ENCODE peak calls at places on chromosome 12, in four cellular contexts. One of them, this sample, is unnamed.

GRCh38 chr12:107349008-107349747 is 255.8 kb upstream of the CRY1 start:
- DNase-seq in dorsolateral prefrontal cortex: peak
- DNase-seq in Panc1: peak
- DNase-seq in Calu3: peak
- DNase-seq in this sample: no peak

GRCh38 chr12:87086118-87086891 is 830.1 kb upstream of the MGAT4C start:
- DNase-seq in Calu3: peak
- DNase-seq in dorsolateral prefrontal cortex: no peak
- DNase-seq in Panc1: peak
- DNase-seq in this sample: no peak

GRCh38 chr12:42129595-42130204 is 15.0 kb downstream of the GXYLT1 start:
- DNase-seq in Panc1: no peak
- DNase-seq in dorsolateral prefrontal cortex: peak
- DNase-seq in Calu3: peak
- DNase-seq in this sample: no peak

GRCh38 chr12:25840678-25841077 is 117.8 kb upstream of the RASSF8 start:
- DNase-seq in dorsolateral prefrontal cortex: no peak
- DNase-seq in Calu3: no peak
- DNase-seq in Panc1: no peak
- DNase-seq in this sample: no peak

GRCh38 chr12:31440134-31440533 is 114.2 kb upstream of the SINHCAF start:
- DNase-seq in dorsolateral prefrontal cortex: no peak
- DNase-seq in Panc1: no peak
- DNase-seq in Calu3: no peak
- DNase-seq in this sample: no peak

GRCh38 chr12:44078273-44078672 is 242.4 kb downstream of the TMEM117 start:
- DNase-seq in Panc1: no peak
- DNase-seq in dorsolateral prefrontal cortex: no peak
- DNase-seq in Calu3: no peak
- DNase-seq in this sample: no peak

GRCh38 chr12:22283006-22283506 is 51.5 kb downstream of the ST8SIA1 start:
- DNase-seq in Calu3: no peak
- DNase-seq in dorsolateral prefrontal cortex: no peak
- DNase-seq in Panc1: no peak
- DNase-seq in this sample: no peak

GRCh38 chr12:115440438-115440837 is 756.5 kb upstream of the TBX3 start:
- DNase-seq in Calu3: no peak
- DNase-seq in dorsolateral prefrontal cortex: no peak
- DNase-seq in Panc1: no peak
- DNase-seq in this sample: no peak

GRCh38 chr12:1592444-1593231 is 1.7 kb downstream of the FBXL14 start:
- DNase-seq in Calu3: peak
- DNase-seq in Panc1: no peak
- DNase-seq in dorsolateral prefrontal cortex: peak
- DNase-seq in this sample: no peak

GRCh38 chr12:106179086-106179485 is 40.3 kb upstream of the NUAK1 start:
- DNase-seq in Panc1: no peak
- DNase-seq in dorsolateral prefrontal cortex: no peak
- DNase-seq in Calu3: no peak
- DNase-seq in this sample: no peak

GRCh38 chr12:79521576-79521975 is 169.2 kb downstream of the PAWR start:
- DNase-seq in Calu3: no peak
- DNase-seq in dorsolateral prefrontal cortex: no peak
- DNase-seq in Panc1: no peak
- DNase-seq in this sample: no peak

GRCh38 chr12:66240106-66240820 is 51.2 kb downstream of the IRAK3 start:
- DNase-seq in dorsolateral prefrontal cortex: no peak
- DNase-seq in Panc1: no peak
- DNase-seq in Calu3: no peak
- DNase-seq in this sample: no peak

GRCh38 chr12:4767181-4767580 is 47.0 kb downstream of the GALNT8 start:
- DNase-seq in Panc1: no peak
- DNase-seq in Calu3: no peak
- DNase-seq in dorsolateral prefrontal cortex: no peak
- DNase-seq in this sample: no peak

GRCh38 chr12:4769073-4769472 is 48.9 kb downstream of the GALNT8 start:
- DNase-seq in Calu3: no peak
- DNase-seq in Panc1: no peak
- DNase-seq in dorsolateral prefrontal cortex: no peak
- DNase-seq in this sample: no peak

GRCh38 chr12:4766445-4766844 is 46.2 kb downstream of the GALNT8 start:
- DNase-seq in dorsolateral prefrontal cortex: no peak
- DNase-seq in Panc1: no peak
- DNase-seq in Calu3: no peak
- DNase-seq in this sample: no peak

GRCh38 chr12:4762773-4763172 is 42.6 kb downstream of the GALNT8 start:
- DNase-seq in Panc1: no peak
- DNase-seq in dorsolateral prefrontal cortex: no peak
- DNase-seq in Calu3: no peak
- DNase-seq in this sample: no peak

DNA sequence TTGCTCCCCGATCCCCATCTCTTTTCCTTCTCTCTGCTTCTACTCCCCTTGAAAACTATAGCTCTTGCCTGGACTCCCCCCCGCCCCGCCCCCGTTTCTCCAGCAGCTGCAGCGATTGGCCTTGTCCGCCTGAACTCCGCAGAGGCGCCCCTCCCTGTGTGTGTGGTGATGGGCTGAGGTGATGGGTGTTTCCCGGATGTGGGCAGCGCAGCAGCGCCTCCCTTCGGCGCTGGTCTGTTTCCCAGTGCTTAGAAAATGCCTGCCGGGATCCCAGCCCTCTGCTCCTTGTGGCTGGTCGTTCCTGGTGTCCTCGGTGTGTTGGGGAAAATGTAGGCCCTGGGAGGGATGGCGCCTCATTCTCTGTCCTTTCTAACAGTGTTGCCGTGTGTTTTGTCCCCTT is 43.3 kb downstream of the GALNT8 start:
- DNase-seq in dorsolateral prefrontal cortex: no peak
- DNase-seq in Panc1: no peak
- DNase-seq in Calu3: peak
- DNase-seq in this sample: no peak
- TF ChIP-seq CTCF in dorsolateral prefrontal cortex: no peak
- TF ChIP-seq CTCF in Panc1: no peak
- TF ChIP-seq CTCF in Calu3: no peak
- TF ChIP-seq CTCF in this sample: peak

DNA sequence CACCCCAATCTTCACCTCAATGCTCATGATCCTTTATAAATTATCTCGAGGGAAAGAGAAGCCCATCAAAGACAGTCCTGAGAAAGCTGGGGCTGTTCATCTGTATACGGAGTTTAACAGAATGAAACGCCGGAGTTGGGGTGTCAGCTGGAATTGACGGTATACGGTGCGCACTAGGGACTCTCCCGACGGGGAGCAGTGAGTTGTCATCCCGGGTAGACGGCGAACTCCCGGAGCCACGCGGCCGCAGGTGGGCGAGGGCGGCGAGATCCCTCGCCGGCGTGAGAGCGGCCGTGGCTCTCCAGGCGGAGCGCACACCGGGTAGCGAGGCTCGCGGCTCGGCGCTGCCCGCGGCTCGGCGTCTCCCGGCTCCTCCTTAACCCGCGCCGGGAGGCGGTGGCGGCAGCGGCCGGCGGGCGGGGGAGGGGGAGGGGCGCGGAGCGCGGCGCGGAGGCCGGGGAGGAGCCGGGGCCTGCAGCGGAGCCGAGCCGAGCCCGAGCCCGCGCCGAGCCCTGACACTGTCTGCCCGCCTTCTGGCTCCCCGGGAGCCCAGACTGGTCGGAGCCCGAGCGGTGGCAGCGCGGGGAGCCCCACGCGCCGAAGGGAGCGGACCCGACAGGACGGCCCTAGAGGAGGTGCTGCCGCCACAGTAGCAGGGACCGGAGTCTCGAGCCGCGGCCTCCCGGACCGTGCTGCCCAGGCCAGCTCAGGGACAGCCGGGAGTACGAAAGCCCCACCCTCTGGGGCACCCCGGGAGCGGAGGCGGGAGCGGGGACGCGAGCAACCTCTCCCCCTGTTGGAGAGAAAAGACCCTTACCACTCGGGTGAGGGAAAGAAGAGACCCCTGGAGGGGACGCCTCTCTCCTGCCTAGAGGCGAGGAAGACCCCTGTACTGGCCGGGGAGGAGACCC is at the start of gene FOXJ2:
- DNase-seq in Calu3: peak
- DNase-seq in Panc1: no peak
- DNase-seq in dorsolateral prefrontal cortex: peak
- DNase-seq in this sample: peak
- TF ChIP-seq CTCF in Calu3: no peak
- TF ChIP-seq CTCF in Panc1: no peak
- TF ChIP-seq CTCF in dorsolateral prefrontal cortex: no peak
- TF ChIP-seq CTCF in this sample: peak

DNA sequence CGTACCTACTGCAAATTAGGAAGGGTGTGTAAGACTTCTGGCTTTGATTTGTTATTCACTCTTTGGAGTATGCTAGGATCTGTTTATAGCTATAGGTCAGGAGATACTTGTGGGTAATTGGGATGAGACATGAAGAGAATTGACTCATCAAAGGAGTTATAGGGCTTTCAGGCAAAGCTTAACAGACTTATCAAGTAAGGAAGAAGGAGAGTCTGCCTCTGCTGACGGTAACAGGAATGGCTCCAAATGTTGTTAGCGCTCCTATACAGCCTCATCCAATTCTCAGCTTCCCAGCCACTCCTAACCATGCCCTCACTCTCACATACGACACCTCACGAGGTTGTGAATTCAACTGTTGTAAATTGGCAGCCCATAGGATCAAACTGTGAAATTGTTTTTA is 140.5 kb downstream of the KCNA5 start:
- DNase-seq in dorsolateral prefrontal cortex: no peak
- DNase-seq in Calu3: no peak
- DNase-seq in Panc1: no peak
- DNase-seq in this sample: no peak
- TF ChIP-seq CTCF in dorsolateral prefrontal cortex: no peak
- TF ChIP-seq CTCF in Calu3: no peak
- TF ChIP-seq CTCF in Panc1: no peak
- TF ChIP-seq CTCF in this sample: no peak

DNA sequence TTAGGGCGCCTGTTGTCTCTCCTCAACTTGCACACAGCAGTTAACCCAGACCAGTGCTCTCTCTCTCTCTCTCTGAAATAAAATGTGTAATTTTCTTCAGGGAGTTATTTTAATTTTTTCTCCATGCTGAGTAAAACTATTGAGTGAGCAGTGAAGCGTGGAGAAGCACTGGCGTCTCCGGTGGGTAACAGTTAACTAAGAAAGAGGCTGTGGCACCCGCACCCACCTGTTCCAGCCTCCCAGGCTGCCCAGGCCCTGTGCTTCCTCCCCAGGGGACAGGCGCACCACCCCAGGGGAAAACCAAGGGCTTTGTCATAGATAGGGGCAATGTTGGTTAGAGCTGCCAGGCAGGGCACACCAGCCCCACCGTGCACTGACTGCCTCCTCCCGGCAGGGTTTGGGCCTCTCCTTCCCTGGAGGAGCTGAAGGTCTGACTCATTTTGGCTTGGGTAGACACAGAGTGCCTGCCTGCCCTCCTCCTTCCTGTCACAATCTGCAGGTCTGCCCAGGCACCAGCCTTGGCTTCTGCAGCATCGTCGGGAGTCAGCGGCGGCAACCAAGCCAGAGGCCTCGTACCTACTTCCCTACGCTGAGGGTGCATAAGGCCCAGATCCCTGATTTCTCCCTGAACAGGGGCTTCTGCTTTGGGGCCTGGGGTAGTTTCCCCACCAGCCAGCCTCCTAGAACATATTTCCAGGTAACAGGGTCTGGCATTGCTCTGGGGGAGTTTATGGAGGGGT is 3.9 kb downstream of the HOXC5 start:
- DNase-seq in dorsolateral prefrontal cortex: no peak
- DNase-seq in Panc1: no peak
- DNase-seq in Calu3: peak
- DNase-seq in this sample: peak
- TF ChIP-seq CTCF in dorsolateral prefrontal cortex: no peak
- TF ChIP-seq CTCF in Panc1: no peak
- TF ChIP-seq CTCF in Calu3: no peak
- TF ChIP-seq CTCF in this sample: no peak